ENCODE peak calls at places on chromosomes 5 and 9, in six cellular contexts. E is ovary, P is lower leg skin, U is lung, H is heart right ventricle, J is pancreas. A is an unnamed sample.

GRCh38 chr5:36396640-36397039 is 94.9 kb upstream of the RANBP3L start:
- DNase-seq in J (no peak), E (no peak), U (no peak), P (no peak), H (no peak), A (no peak)

GRCh38 chr9:132486706-132487350 is 76.8 kb downstream of the CFAP77 start:
- DNase-seq in H (no peak), J (no peak), P (no peak), U (no peak), E (no peak), A (no peak)

GRCh38 chr5:93890657-93891056 is 149.3 kb upstream of the POU5F2 start:
- DNase-seq in P (no peak), U (no peak), H (no peak), E (no peak), J (no peak), A (no peak)

GRCh38 chr9:76218868-76219462 is 175.3 kb downstream of the RFK start:
- DNase-seq in U (no peak), E (no peak), P (no peak), J (no peak), H (no peak), A (no peak)

GRCh38 chr5:73892806-73893205 is 266.8 kb downstream of the ARHGEF28 start:
- DNase-seq in U (no peak), H (no peak), E (no peak), J (no peak), P (no peak), A (peak)

GRCh38 chr5:173727839-173728778 is 111.7 kb upstream of the BOD1 start:
- DNase-seq in J (no peak), E (no peak), U (no peak), H (no peak), P (no peak), A (no peak)

GRCh38 chr9:90546200-90546599 is 96.4 kb downstream of the DIRAS2 start:
- DNase-seq in P (no peak), H (no peak), U (no peak), E (no peak), J (no peak), A (peak)

GRCh38 chr9:31519424-31519823 is 865.0 kb upstream of the ACO1 start:
- DNase-seq in J (no peak), H (no peak), P (no peak), U (no peak), E (no peak), A (no peak)

GRCh38 chr5:149697001-149697400 is 33.1 kb upstream of the PPARGC1B start:
- DNase-seq in H (no peak), P (no peak), J (no peak), U (no peak), E (no peak), A (no peak)

GRCh38 chr5:32126691-32127090 is 47.4 kb downstream of the GOLPH3 start:
- DNase-seq in P (no peak), H (no peak), U (no peak), J (no peak), E (no peak), A (no peak)

GRCh38 chr5:171312129-171312819 is 3.2 kb downstream of the TLX3 start:
- DNase-seq in E (no peak), H (no peak), J (peak), U (no peak), P (no peak), A (no peak)

GRCh38 chr5:664343-664993 is 28.7 kb downstream of the TPPP start:
- DNase-seq in J (peak), U (no peak), P (no peak), E (no peak), H (no peak), A (no peak)

GRCh38 chr9:125295642-125296041 is 34.0 kb downstream of the GAPVD1 start:
- DNase-seq in E (no peak), J (no peak), U (no peak), P (no peak), H (no peak), A (no peak)

GRCh38 chr9:70100362-70100761 is 56.7 kb downstream of the MAMDC2 start:
- DNase-seq in E (peak), U (no peak), H (no peak), J (no peak), P (no peak), A (no peak)

GRCh38 chr9:134168731-134169130 is 4.4 kb upstream of the RNU6ATAC start:
- DNase-seq in J (no peak), H (no peak), E (no peak), U (no peak), P (no peak), A (peak)

GRCh38 chr5:172913117-172913850 is 45.9 kb upstream of the RPL26L1 start:
- DNase-seq in H (no peak), P (no peak), U (no peak), E (no peak), J (no peak), A (no peak)

GRCh38 chr5:68255305-68256130 is 40.0 kb downstream of the PIK3R1 start:
- DNase-seq in P (no peak), J (no peak), E (no peak), H (no peak), U (no peak), A (no peak)

GRCh38 chr5:76402251-76402879 is 720 bp upstream of the IQGAP2 start:
- DNase-seq in P (peak), E (peak), J (no peak), U (peak), H (peak), A (no peak)

GRCh38 chr9:84349706-84350105 is 9.1 kb upstream of the SLC28A3 start:
- DNase-seq in E (no peak), J (no peak), P (no peak), U (no peak), H (no peak), A (no peak)

GRCh38 chr9:33265211-33265885 is 499 bp downstream of the CHMP5 start:
- DNase-seq in U (no peak), P (no peak), H (no peak), J (no peak), E (no peak), A (no peak)

GRCh38 chr5:79857692-79858091 is 133.4 kb downstream of the MTX3 start:
- DNase-seq in H (no peak), E (no peak), U (no peak), J (no peak), P (no peak), A (no peak)

GRCh38 chr5:59496524-59497134 is 396.9 kb downstream of the PDE4D start:
- DNase-seq in P (no peak), J (peak), E (no peak), H (no peak), U (no peak), A (no peak)

GRCh38 chr9:112186695-112187094 is 11.6 kb upstream of the SUSD1 start:
- DNase-seq in U (no peak), E (no peak), J (no peak), P (no peak), H (no peak), A (no peak)

GRCh38 chr9:35035851-35036701 is 36.3 kb downstream of the VCP start:
- DNase-seq in E (peak), J (peak), H (peak), P (no peak), U (peak), A (no peak)

GRCh38 chr9:122320346-122320995 is 50.4 kb upstream of the PTGS1 start:
- DNase-seq in H (no peak), P (no peak), U (no peak), J (no peak), E (no peak), A (peak)
- TF ChIP-seq CTCF in H (no peak), P (no peak), U (no peak), J (no peak), E (no peak), A (no peak)

GRCh38 chr9:96079816-96080215 is 204.3 kb downstream of the ERCC6L2 start:
- DNase-seq in J (no peak), U (no peak), E (no peak), H (no peak), P (no peak), A (no peak)
- TF ChIP-seq CTCF in J (no peak), U (no peak), E (no peak), H (no peak), P (no peak), A (no peak)

DNA sequence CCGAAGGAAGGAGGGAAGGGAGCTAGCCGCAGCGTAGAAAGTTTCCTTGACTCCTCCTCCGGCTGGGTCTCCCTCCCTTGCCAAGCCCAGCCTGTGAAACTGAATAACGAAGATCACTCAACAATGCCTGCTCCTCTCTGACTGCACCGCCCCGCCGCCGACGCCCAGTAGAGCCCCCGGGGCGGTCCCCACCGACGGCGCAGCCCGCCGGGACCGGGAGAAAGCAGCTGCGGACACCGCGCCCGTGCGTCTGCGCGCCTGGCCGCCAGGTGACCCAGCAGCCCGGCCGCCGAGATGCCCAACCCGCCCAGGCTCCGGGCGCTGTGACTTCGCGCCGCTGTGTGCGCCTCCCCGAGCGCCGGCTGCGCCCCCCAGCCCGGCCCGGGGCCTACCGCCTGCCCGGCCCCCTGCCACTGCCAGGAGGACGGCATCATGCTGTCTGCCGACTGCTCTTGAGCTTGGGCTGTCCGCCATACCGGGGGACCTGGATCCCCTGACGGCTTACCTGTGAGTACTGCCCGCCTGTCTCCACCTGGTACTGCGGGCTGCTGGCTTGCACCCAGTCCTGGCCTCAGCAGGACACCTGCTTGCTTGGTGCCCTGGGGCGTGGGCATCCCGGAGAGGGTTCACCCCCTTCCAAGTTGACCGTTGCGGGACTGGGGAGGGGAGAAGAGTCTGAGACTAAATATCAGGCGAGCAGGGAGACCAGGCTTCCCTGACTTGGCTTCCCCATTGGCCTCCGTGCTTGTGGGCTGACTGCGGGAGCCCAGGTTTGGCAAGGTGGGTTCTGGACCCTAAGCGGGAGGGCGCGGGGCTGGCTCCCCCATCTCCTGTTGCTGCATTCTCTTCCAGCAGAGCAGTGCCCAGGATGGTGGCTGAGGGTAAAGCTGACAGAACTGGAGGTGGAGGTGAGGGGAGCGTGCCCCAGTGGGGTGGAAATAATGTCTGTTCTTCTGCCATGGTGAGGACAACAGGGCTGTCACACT is 26.2 kb upstream of the SPTLC1 start:
- DNase-seq in H (peak), E (peak), P (no peak), J (no peak), U (no peak), A (no peak)
- TF ChIP-seq CTCF in H (no peak), E (peak), P (no peak), J (no peak), U (no peak), A (no peak)

GRCh38 chr5:65483474-65484346 is 2.0 kb upstream of the ADAMTS6 start:
- DNase-seq in U (no peak), P (no peak), E (no peak), H (no peak), J (no peak), A (peak)
- TF ChIP-seq CTCF in U (peak), P (no peak), E (peak), H (peak), J (no peak), A (peak)